ENCODE peak calls at places on chromosomes 13 and 19, in six cellular contexts. H is tibial artery, A is esophagus squamous epithelium, E is stomach, C is lung, K is Peyer's patch. R is an unnamed sample.

GRCh38 chr19:18789883-18790565 is 1.1 kb downstream of the COMP start:
- DNase-seq in H (peak; percentile 81), A (no peak), E (no peak), C (no peak), K (no peak), R (no peak)

GRCh38 chr13:38637576-38637975 is 49.3 kb upstream of the FREM2 start:
- DNase-seq in H (no peak), A (no peak), E (no peak), C (no peak), K (no peak), R (no peak)

GRCh38 chr13:60619461-60619860 is 222.4 kb downstream of the TDRD3 start:
- DNase-seq in H (no peak), A (no peak), E (no peak), C (no peak), K (no peak), R (no peak)

GRCh38 chr13:40503966-40504591 is 162.4 kb downstream of the FOXO1 start:
- DNase-seq in H (no peak), A (no peak), E (no peak), C (no peak), K (no peak), R (no peak)

GRCh38 chr19:48715681-48716171 is 3.8 kb downstream of the MAMSTR start:
- DNase-seq in H (no peak), A (no peak), E (no peak), C (no peak), K (no peak), R (no peak)

GRCh38 chr13:23709521-23709920 is 139.3 kb downstream of the TNFRSF19 start:
- DNase-seq in H (no peak), A (no peak), E (no peak), C (no peak), K (no peak), R (no peak)

GRCh38 chr19:13742756-13743155 is 21.6 kb upstream of the MRI1 start:
- DNase-seq in H (no peak), A (no peak), E (no peak), C (no peak), K (no peak), R (no peak)

GRCh38 chr19:13436352-13436751 is 69.9 kb downstream of the CACNA1A start:
- DNase-seq in H (no peak), A (no peak), E (no peak), C (no peak), K (no peak), R (no peak)

GRCh38 chr19:36257512-36257876 is 42.6 kb downstream of the ZNF146 start:
- DNase-seq in H (no peak), A (no peak), E (no peak), C (no peak), K (no peak), R (no peak)

GRCh38 chr13:63288576-63288975 is 1872.9 kb upstream of the PCDH20 start:
- DNase-seq in H (no peak), A (no peak), E (no peak), C (no peak), K (no peak), R (no peak)

GRCh38 chr13:40120781-40121180 is 465.3 kb downstream of the COG6 start:
- DNase-seq in H (no peak), A (no peak), E (no peak), C (no peak), K (no peak), R (no peak)

GRCh38 chr19:42323852-42324654 is 1.4 kb upstream of the MEGF8 start:
- DNase-seq in H (no peak), A (no peak), E (no peak), C (no peak), K (peak; percentile 55), R (no peak)

GRCh38 chr13:46716821-46717220 is 80.1 kb downstream of the ESD start:
- DNase-seq in H (no peak), A (no peak), E (no peak), C (no peak), K (no peak), R (no peak)

GRCh38 chr13:41960195-41960699 is 662 bp downstream of the VWA8 start:
- DNase-seq in H (no peak), A (no peak), E (no peak), C (no peak), K (peak; percentile 53), R (no peak)

GRCh38 chr13:44815507-44816074 is 173.7 kb downstream of the NUFIP1 start:
- DNase-seq in H (peak; percentile 43), A (no peak), E (no peak), C (peak; percentile 72), K (no peak), R (peak; percentile 41)

GRCh38 chr13:50244913-50245574 is 229.8 kb downstream of the KCNRG start:
- DNase-seq in H (no peak), A (no peak), E (peak; percentile 36), C (peak; percentile 50), K (no peak), R (no peak)

DNA sequence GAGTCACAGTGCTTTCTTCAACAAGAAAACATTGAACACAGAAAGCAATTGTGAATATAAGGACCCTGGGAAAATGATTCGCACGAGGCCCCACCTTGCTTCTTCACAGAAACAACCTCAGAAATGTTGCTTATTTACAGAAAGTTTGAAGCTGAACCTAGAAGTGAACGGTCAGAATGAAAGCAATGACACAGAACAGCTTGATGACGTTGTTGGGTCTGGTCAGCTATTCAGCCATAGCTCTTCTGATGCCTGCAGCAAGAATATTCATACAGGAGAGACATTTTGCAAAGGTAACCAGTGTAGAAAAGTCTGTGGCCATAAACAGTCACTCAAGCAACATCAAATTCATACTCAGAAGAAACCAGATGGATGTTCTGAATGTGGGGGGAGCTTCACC is 15.7 kb downstream of the ZNF175 start:
- DNase-seq in H (no peak), A (no peak), E (no peak), C (no peak), K (no peak), R (no peak)
- H3K4me1 ChIP-seq in H (no peaks in the 10 kb centered on the region), A (no peaks in the 10 kb centered on the region), E (no peaks in the 10 kb centered on the region), C (no peaks in the 10 kb centered on the region), K (no peaks in the 10 kb centered on the region), R (no peaks in the 10 kb centered on the region)

GRCh38 chr19:11194657-11195056 is 2.7 kb downstream of the KANK2 start:
- DNase-seq in H (no peak), A (no peak), E (no peak), C (no peak), K (no peak), R (no peak)
- H3K4me3 ChIP-seq in H (peak overlapping the region; percentile 98), A (peak overlapping the region; percentile 75), E (peak overlapping the region; percentile 76), C (no peak overlapping the region), K (no peak overlapping the region), R (no peak overlapping the region)

DNA sequence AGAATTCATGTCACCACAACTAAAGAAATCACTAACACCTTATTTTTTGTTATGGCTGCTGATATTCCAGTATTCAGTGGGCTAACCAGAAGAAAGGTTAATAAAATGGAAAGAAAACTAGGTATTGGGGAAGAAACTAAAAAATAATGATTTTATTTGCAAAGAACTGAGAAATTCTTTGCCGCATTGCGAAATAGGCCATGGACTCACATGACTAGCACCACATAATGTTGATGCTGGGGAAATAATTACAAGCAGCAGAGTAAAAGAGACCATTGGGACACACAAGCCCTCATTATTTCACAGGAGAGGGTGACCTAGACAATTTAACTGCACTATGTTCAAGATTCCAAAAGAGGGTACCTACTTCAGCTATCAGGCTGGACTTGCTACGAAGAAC is 1411.5 kb downstream of the SLITRK5 start:
- DNase-seq in H (no peak), A (no peak), E (no peak), C (no peak), K (no peak), R (no peak)
- H3K27ac ChIP-seq in H (no peak overlapping the region), A (no peak overlapping the region), E (no peak overlapping the region), C (no peak overlapping the region), K (no peak overlapping the region), R (no peak overlapping the region)

GRCh38 chr13:110348751-110349150 is 41.7 kb downstream of the COL4A2 start:
- DNase-seq in H (no peak), A (no peak), E (no peak), C (no peak), K (no peak), R (no peak)
- H3K4me1 ChIP-seq in H (peaks cover 98% of the 10 kb centered on the region), A (peaks cover 22% of the 10 kb centered on the region), E (peaks cover 3% of the 10 kb centered on the region), C (peaks cover 14% of the 10 kb centered on the region), K (no peaks in the 10 kb centered on the region), R (peaks cover 1% of the 10 kb centered on the region)

DNA sequence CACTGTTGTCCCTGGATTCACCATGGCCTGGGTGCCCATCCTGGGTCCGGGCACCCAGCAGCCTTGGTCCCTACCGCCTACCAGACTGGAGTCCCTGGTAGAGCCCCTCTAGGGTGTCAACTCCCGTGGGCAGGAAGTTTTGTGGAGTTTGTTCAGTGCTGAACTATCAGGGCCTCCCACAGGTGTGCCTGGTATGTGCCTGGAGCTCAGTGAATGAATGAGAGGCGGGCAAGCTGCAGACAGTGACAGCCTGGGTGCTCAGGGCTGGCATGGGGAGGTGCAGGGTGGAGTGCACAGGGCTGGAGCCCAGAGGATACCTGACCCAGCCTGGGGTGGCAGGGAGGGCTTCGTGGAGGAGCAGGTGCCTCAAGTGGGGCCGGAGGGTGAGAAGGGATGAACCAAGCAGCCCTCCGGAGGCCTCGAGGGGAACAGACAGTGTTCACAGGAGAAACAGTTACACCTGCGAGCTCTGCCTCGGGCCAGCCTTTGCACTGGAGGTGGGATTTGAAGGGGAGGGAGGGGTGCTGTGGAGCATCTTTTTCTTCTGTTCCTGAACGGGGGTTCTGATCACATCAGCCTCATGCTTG is 29.6 kb downstream of the PAK4 start:
- DNase-seq in H (no peak), A (no peak), E (no peak), C (no peak), K (no peak), R (no peak)
- H3K4me3 ChIP-seq in H (no peak overlapping the region), A (peak overlapping the region; percentile 1), E (no peak overlapping the region), C (no peak overlapping the region), K (no peak overlapping the region), R (no peak overlapping the region)

DNA sequence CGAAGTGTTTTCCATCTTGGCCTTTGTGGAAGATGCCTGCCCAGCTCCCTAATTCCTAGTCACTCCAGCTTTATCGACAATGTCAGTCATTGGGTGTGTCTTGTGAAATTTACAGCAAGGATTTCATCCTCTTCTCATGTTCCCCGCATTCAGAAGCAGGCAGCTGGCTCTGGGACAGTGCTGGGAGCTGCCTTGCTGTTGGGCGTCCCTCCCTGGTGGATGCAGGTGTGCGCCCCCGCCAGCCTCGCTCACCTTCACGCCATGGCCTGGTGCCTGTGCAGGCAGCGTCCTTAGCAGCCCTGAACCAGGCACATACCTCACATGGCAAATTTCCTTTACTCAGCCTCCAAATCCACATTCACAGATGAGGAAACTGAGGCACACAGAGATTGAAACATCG is 39.7 kb upstream of the TFDP1 start:
- DNase-seq in H (no peak), A (no peak), E (no peak), C (no peak), K (peak; percentile 9), R (no peak)
- H3K27ac ChIP-seq in H (no peak overlapping the region), A (no peak overlapping the region), E (no peak overlapping the region), C (no peak overlapping the region), K (no peak overlapping the region), R (no peak overlapping the region)